ENCODE peak calls at places on chromosomes 7 and 10, in ten cellular contexts. One of them, this sample, is unnamed. For H3K27me3, the result is how much of the 10 kb centered on the place peaks cover.

GRCh38 chr7:155209478-155209864 is 88.2 kb upstream of the INSIG1 start:
- DNase-seq in hepatocyte: no peak
- DNase-seq in effector memory CD4-positive, alpha-beta T cell: no peak
- DNase-seq in CD8-positive, alpha-beta T cell: no peak
- DNase-seq in transverse colon: no peak
- DNase-seq in PC-9: no peak
- DNase-seq in PC-3: no peak
- DNase-seq in CD4-positive, alpha-beta memory T cell: no peak
- DNase-seq in fibroblast of lung: no peak
- DNase-seq in pancreas: no peak
- DNase-seq in this sample: no peak

GRCh38 chr7:44177570-44178131 is 11.6 kb downstream of the GCK start:
- DNase-seq in CD8-positive, alpha-beta T cell: no peak
- DNase-seq in CD4-positive, alpha-beta memory T cell: no peak
- DNase-seq in transverse colon: no peak
- DNase-seq in fibroblast of lung: peak
- DNase-seq in pancreas: no peak
- DNase-seq in PC-3: peak
- DNase-seq in PC-9: peak
- DNase-seq in hepatocyte: no peak
- DNase-seq in effector memory CD4-positive, alpha-beta T cell: no peak
- DNase-seq in this sample: no peak

GRCh38 chr10:78508955-78509354 is 475.3 kb downstream of the RPS24 start:
- DNase-seq in CD4-positive, alpha-beta memory T cell: no peak
- DNase-seq in fibroblast of lung: no peak
- DNase-seq in effector memory CD4-positive, alpha-beta T cell: no peak
- DNase-seq in hepatocyte: no peak
- DNase-seq in CD8-positive, alpha-beta T cell: no peak
- DNase-seq in pancreas: no peak
- DNase-seq in PC-3: no peak
- DNase-seq in PC-9: no peak
- DNase-seq in transverse colon: no peak
- DNase-seq in this sample: no peak

GRCh38 chr10:32004161-32004591 is 52.0 kb downstream of the KIF5B start:
- DNase-seq in effector memory CD4-positive, alpha-beta T cell: no peak
- DNase-seq in CD8-positive, alpha-beta T cell: no peak
- DNase-seq in PC-3: no peak
- DNase-seq in pancreas: peak
- DNase-seq in PC-9: no peak
- DNase-seq in fibroblast of lung: peak
- DNase-seq in CD4-positive, alpha-beta memory T cell: no peak
- DNase-seq in transverse colon: peak
- DNase-seq in hepatocyte: peak
- DNase-seq in this sample: no peak

GRCh38 chr10:26215534-26215922 is 1.0 kb upstream of the GAD2 start:
- DNase-seq in CD4-positive, alpha-beta memory T cell: no peak
- DNase-seq in CD8-positive, alpha-beta T cell: no peak
- DNase-seq in effector memory CD4-positive, alpha-beta T cell: no peak
- DNase-seq in PC-9: no peak
- DNase-seq in pancreas: no peak
- DNase-seq in hepatocyte: peak
- DNase-seq in PC-3: no peak
- DNase-seq in transverse colon: no peak
- DNase-seq in fibroblast of lung: no peak
- DNase-seq in this sample: no peak

GRCh38 chr7:101557978-101558741 is 70.9 kb downstream of the MYL10 start:
- DNase-seq in fibroblast of lung: no peak
- DNase-seq in pancreas: no peak
- DNase-seq in CD8-positive, alpha-beta T cell: no peak
- DNase-seq in PC-3: no peak
- DNase-seq in hepatocyte: no peak
- DNase-seq in transverse colon: peak
- DNase-seq in PC-9: no peak
- DNase-seq in effector memory CD4-positive, alpha-beta T cell: no peak
- DNase-seq in CD4-positive, alpha-beta memory T cell: no peak
- DNase-seq in this sample: no peak

GRCh38 chr7:26860361-26860760 is 4.0 kb downstream of the SKAP2 start:
- DNase-seq in hepatocyte: peak
- DNase-seq in CD4-positive, alpha-beta memory T cell: no peak
- DNase-seq in fibroblast of lung: peak
- DNase-seq in transverse colon: peak
- DNase-seq in pancreas: no peak
- DNase-seq in PC-3: peak
- DNase-seq in effector memory CD4-positive, alpha-beta T cell: no peak
- DNase-seq in PC-9: peak
- DNase-seq in CD8-positive, alpha-beta T cell: no peak
- DNase-seq in this sample: peak

GRCh38 chr7:98110249-98111022 is 3.8 kb downstream of the LMTK2 start:
- DNase-seq in transverse colon: peak
- DNase-seq in effector memory CD4-positive, alpha-beta T cell: no peak
- DNase-seq in PC-3: no peak
- DNase-seq in PC-9: no peak
- DNase-seq in fibroblast of lung: no peak
- DNase-seq in CD4-positive, alpha-beta memory T cell: no peak
- DNase-seq in pancreas: peak
- DNase-seq in CD8-positive, alpha-beta T cell: no peak
- DNase-seq in hepatocyte: peak
- DNase-seq in this sample: no peak

GRCh38 chr10:71460615-71461014 is 63.9 kb downstream of the CDH23 start:
- DNase-seq in hepatocyte: no peak
- DNase-seq in PC-9: no peak
- DNase-seq in fibroblast of lung: no peak
- DNase-seq in PC-3: no peak
- DNase-seq in CD4-positive, alpha-beta memory T cell: no peak
- DNase-seq in CD8-positive, alpha-beta T cell: no peak
- DNase-seq in pancreas: no peak
- DNase-seq in transverse colon: no peak
- DNase-seq in effector memory CD4-positive, alpha-beta T cell: no peak
- DNase-seq in this sample: no peak

GRCh38 chr10:71459513-71459912 is 62.8 kb downstream of the CDH23 start:
- DNase-seq in PC-9: no peak
- DNase-seq in fibroblast of lung: no peak
- DNase-seq in transverse colon: no peak
- DNase-seq in CD4-positive, alpha-beta memory T cell: no peak
- DNase-seq in PC-3: no peak
- DNase-seq in pancreas: no peak
- DNase-seq in effector memory CD4-positive, alpha-beta T cell: no peak
- DNase-seq in CD8-positive, alpha-beta T cell: no peak
- DNase-seq in hepatocyte: no peak
- DNase-seq in this sample: no peak

GRCh38 chr10:71456631-71457030 is 59.9 kb downstream of the CDH23 start:
- DNase-seq in hepatocyte: no peak
- DNase-seq in pancreas: no peak
- DNase-seq in effector memory CD4-positive, alpha-beta T cell: no peak
- DNase-seq in PC-3: no peak
- DNase-seq in CD8-positive, alpha-beta T cell: no peak
- DNase-seq in fibroblast of lung: no peak
- DNase-seq in CD4-positive, alpha-beta memory T cell: no peak
- DNase-seq in transverse colon: no peak
- DNase-seq in PC-9: no peak
- DNase-seq in this sample: no peak

GRCh38 chr10:71457908-71458307 is 61.2 kb downstream of the CDH23 start:
- DNase-seq in CD4-positive, alpha-beta memory T cell: no peak
- DNase-seq in hepatocyte: no peak
- DNase-seq in PC-3: no peak
- DNase-seq in effector memory CD4-positive, alpha-beta T cell: no peak
- DNase-seq in transverse colon: no peak
- DNase-seq in pancreas: no peak
- DNase-seq in fibroblast of lung: no peak
- DNase-seq in CD8-positive, alpha-beta T cell: no peak
- DNase-seq in PC-9: no peak
- DNase-seq in this sample: no peak

GRCh38 chr10:71458387-71458786 is 61.7 kb downstream of the CDH23 start:
- DNase-seq in pancreas: no peak
- DNase-seq in CD4-positive, alpha-beta memory T cell: no peak
- DNase-seq in transverse colon: no peak
- DNase-seq in PC-9: no peak
- DNase-seq in hepatocyte: no peak
- DNase-seq in effector memory CD4-positive, alpha-beta T cell: no peak
- DNase-seq in fibroblast of lung: no peak
- DNase-seq in PC-3: no peak
- DNase-seq in CD8-positive, alpha-beta T cell: no peak
- DNase-seq in this sample: no peak
- H3K27me3 ChIP-seq in pancreas: under half
- H3K27me3 ChIP-seq in CD4-positive, alpha-beta memory T cell: under half
- H3K27me3 ChIP-seq in transverse colon: under half
- H3K27me3 ChIP-seq in PC-9: under half
- H3K27me3 ChIP-seq in hepatocyte: under half
- H3K27me3 ChIP-seq in effector memory CD4-positive, alpha-beta T cell: under half
- H3K27me3 ChIP-seq in fibroblast of lung: under half
- H3K27me3 ChIP-seq in PC-3: half or more
- H3K27me3 ChIP-seq in CD8-positive, alpha-beta T cell: under half
- H3K27me3 ChIP-seq in this sample: under half

GRCh38 chr10:48701139-48701901 is 16.6 kb downstream of the WDFY4 start:
- DNase-seq in PC-3: no peak
- DNase-seq in CD8-positive, alpha-beta T cell: no peak
- DNase-seq in pancreas: no peak
- DNase-seq in CD4-positive, alpha-beta memory T cell: no peak
- DNase-seq in fibroblast of lung: no peak
- DNase-seq in effector memory CD4-positive, alpha-beta T cell: no peak
- DNase-seq in hepatocyte: no peak
- DNase-seq in PC-9: no peak
- DNase-seq in transverse colon: peak
- DNase-seq in this sample: no peak

GRCh38 chr10:48700493-48700892 is 15.8 kb downstream of the WDFY4 start:
- DNase-seq in hepatocyte: no peak
- DNase-seq in transverse colon: no peak
- DNase-seq in effector memory CD4-positive, alpha-beta T cell: no peak
- DNase-seq in PC-3: no peak
- DNase-seq in CD4-positive, alpha-beta memory T cell: no peak
- DNase-seq in pancreas: no peak
- DNase-seq in fibroblast of lung: no peak
- DNase-seq in PC-9: no peak
- DNase-seq in CD8-positive, alpha-beta T cell: no peak
- DNase-seq in this sample: no peak

GRCh38 chr10:48701941-48702340 is 17.3 kb downstream of the WDFY4 start:
- DNase-seq in PC-9: no peak
- DNase-seq in pancreas: no peak
- DNase-seq in CD4-positive, alpha-beta memory T cell: no peak
- DNase-seq in effector memory CD4-positive, alpha-beta T cell: no peak
- DNase-seq in hepatocyte: no peak
- DNase-seq in PC-3: no peak
- DNase-seq in CD8-positive, alpha-beta T cell: no peak
- DNase-seq in transverse colon: no peak
- DNase-seq in fibroblast of lung: no peak
- DNase-seq in this sample: no peak

GRCh38 chr10:48705407-48705938 is 20.8 kb downstream of the WDFY4 start:
- DNase-seq in PC-9: no peak
- DNase-seq in fibroblast of lung: no peak
- DNase-seq in pancreas: no peak
- DNase-seq in CD8-positive, alpha-beta T cell: no peak
- DNase-seq in effector memory CD4-positive, alpha-beta T cell: no peak
- DNase-seq in transverse colon: no peak
- DNase-seq in CD4-positive, alpha-beta memory T cell: no peak
- DNase-seq in PC-3: no peak
- DNase-seq in hepatocyte: no peak
- DNase-seq in this sample: no peak

DNA sequence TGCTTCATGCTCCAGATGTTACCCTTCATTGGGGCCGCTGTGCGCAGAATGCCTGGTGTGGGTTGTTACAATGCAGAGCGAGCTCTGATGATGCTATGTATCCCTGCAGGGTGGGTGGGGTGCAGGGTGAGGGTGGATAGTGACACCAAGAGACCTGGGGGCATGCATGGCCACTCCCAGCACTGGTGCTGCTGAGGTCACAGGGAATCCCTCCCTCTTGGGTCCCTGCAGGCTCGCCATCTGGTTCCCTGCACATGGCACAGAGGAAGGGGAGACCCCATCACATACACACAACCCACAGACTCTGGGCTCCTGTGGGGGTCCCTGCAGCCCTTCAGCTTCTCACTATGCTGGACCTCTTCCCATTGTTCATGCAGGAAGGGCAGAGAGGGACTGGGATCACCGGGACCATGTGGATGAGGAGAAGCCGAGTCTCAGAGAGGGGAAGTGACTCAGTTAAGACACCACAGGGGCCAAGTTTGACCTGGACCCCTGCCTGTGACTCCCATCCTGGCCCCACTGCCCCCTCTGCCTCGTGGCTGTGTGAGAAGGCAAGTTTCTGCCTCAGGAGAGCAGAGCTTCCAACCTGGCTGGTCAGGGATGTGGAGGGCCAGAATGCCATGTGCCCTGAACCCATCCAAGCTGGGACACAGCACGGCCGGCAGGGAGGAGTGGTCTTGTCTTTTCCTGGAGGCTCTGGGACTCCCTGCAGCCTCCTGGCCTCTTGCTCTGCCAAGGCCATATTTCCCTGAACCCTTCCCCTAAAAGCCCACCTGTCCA is 19.3 kb downstream of the WDFY4 start:
- DNase-seq in hepatocyte: no peak
- DNase-seq in PC-3: no peak
- DNase-seq in pancreas: no peak
- DNase-seq in CD8-positive, alpha-beta T cell: no peak
- DNase-seq in PC-9: no peak
- DNase-seq in effector memory CD4-positive, alpha-beta T cell: no peak
- DNase-seq in CD4-positive, alpha-beta memory T cell: no peak
- DNase-seq in fibroblast of lung: no peak
- DNase-seq in transverse colon: no peak
- DNase-seq in this sample: no peak
- H3K27me3 ChIP-seq in hepatocyte: under half
- H3K27me3 ChIP-seq in PC-3: half or more
- H3K27me3 ChIP-seq in pancreas: under half
- H3K27me3 ChIP-seq in CD8-positive, alpha-beta T cell: under half
- H3K27me3 ChIP-seq in PC-9: half or more
- H3K27me3 ChIP-seq in effector memory CD4-positive, alpha-beta T cell: under half
- H3K27me3 ChIP-seq in CD4-positive, alpha-beta memory T cell: under half
- H3K27me3 ChIP-seq in fibroblast of lung: under half
- H3K27me3 ChIP-seq in transverse colon: under half
- H3K27me3 ChIP-seq in this sample: under half

GRCh38 chr7:1666779-1667565 is 3.1 kb upstream of the ELFN1 start:
- DNase-seq in PC-9: no peak
- DNase-seq in CD4-positive, alpha-beta memory T cell: no peak
- DNase-seq in pancreas: no peak
- DNase-seq in effector memory CD4-positive, alpha-beta T cell: no peak
- DNase-seq in CD8-positive, alpha-beta T cell: no peak
- DNase-seq in hepatocyte: peak
- DNase-seq in PC-3: no peak
- DNase-seq in transverse colon: no peak
- DNase-seq in fibroblast of lung: no peak
- DNase-seq in this sample: no peak

GRCh38 chr7:1668932-1669485 is 1.1 kb upstream of the ELFN1 start:
- DNase-seq in effector memory CD4-positive, alpha-beta T cell: no peak
- DNase-seq in PC-3: no peak
- DNase-seq in transverse colon: no peak
- DNase-seq in pancreas: no peak
- DNase-seq in CD4-positive, alpha-beta memory T cell: no peak
- DNase-seq in hepatocyte: peak
- DNase-seq in CD8-positive, alpha-beta T cell: no peak
- DNase-seq in PC-9: no peak
- DNase-seq in fibroblast of lung: peak
- DNase-seq in this sample: no peak

GRCh38 chr7:1669486-1669951 is 558 bp upstream of the ELFN1 start:
- DNase-seq in PC-3: no peak
- DNase-seq in hepatocyte: peak
- DNase-seq in pancreas: no peak
- DNase-seq in PC-9: no peak
- DNase-seq in CD4-positive, alpha-beta memory T cell: no peak
- DNase-seq in fibroblast of lung: no peak
- DNase-seq in CD8-positive, alpha-beta T cell: peak
- DNase-seq in effector memory CD4-positive, alpha-beta T cell: no peak
- DNase-seq in transverse colon: no peak
- DNase-seq in this sample: no peak

GRCh38 chr7:1667566-1668485 is 2.3 kb upstream of the ELFN1 start:
- DNase-seq in PC-9: no peak
- DNase-seq in hepatocyte: peak
- DNase-seq in pancreas: no peak
- DNase-seq in CD8-positive, alpha-beta T cell: no peak
- DNase-seq in fibroblast of lung: no peak
- DNase-seq in effector memory CD4-positive, alpha-beta T cell: no peak
- DNase-seq in PC-3: no peak
- DNase-seq in CD4-positive, alpha-beta memory T cell: no peak
- DNase-seq in transverse colon: no peak
- DNase-seq in this sample: no peak

DNA sequence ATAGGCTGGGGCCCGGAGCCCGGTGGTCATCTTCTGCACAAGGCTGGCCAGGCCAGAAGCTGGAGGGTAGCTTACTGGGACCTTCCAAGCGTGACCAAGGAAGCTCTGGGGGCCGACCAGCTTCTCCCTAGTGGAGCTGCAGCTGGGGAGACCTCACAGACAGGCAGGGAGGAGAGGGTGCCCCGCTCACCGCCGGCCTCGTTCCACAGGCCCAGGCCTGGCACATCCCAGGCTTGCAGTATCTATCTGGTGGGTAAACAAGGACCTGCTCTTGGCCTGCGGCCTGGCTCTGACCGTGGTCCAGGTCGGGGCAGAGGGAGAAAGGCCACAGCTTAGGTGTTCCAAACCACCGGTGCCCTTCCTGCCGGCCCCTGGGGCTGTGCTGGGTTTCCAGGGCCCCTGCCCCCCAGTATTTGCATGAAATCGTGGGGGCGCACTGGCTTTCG is 1.6 kb upstream of the ELFN1 start:
- DNase-seq in CD8-positive, alpha-beta T cell: no peak
- DNase-seq in hepatocyte: peak
- DNase-seq in fibroblast of lung: no peak
- DNase-seq in PC-9: peak
- DNase-seq in transverse colon: no peak
- DNase-seq in CD4-positive, alpha-beta memory T cell: no peak
- DNase-seq in PC-3: no peak
- DNase-seq in pancreas: no peak
- DNase-seq in effector memory CD4-positive, alpha-beta T cell: no peak
- DNase-seq in this sample: no peak
- H3K27me3 ChIP-seq in CD8-positive, alpha-beta T cell: under half
- H3K27me3 ChIP-seq in hepatocyte: half or more
- H3K27me3 ChIP-seq in fibroblast of lung: under half
- H3K27me3 ChIP-seq in PC-9: half or more
- H3K27me3 ChIP-seq in transverse colon: half or more
- H3K27me3 ChIP-seq in CD4-positive, alpha-beta memory T cell: under half
- H3K27me3 ChIP-seq in PC-3: half or more
- H3K27me3 ChIP-seq in pancreas: under half
- H3K27me3 ChIP-seq in effector memory CD4-positive, alpha-beta T cell: half or more
- H3K27me3 ChIP-seq in this sample: under half

DNA sequence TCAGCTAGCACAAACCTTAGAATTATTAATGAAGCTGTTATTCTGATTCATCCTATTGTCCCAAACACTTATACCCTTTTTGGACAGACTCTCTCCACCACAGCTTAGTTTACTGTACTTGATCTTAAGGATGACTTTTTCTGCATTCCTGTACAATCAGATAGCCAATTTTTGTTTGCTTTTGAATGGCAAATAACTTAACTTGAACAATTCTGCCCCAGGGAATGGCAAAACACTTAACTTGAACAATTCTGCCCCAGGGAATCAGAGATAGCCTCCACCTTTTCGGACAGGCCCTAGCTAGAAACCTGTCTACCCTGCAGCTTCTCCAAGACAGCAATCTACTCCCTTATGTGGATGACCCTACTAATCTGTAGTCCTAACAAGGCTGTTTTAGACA is 668.0 kb upstream of the LRRTM3 start:
- DNase-seq in CD8-positive, alpha-beta T cell: no peak
- DNase-seq in CD4-positive, alpha-beta memory T cell: no peak
- DNase-seq in PC-9: no peak
- DNase-seq in pancreas: no peak
- DNase-seq in PC-3: peak
- DNase-seq in transverse colon: no peak
- DNase-seq in fibroblast of lung: no peak
- DNase-seq in hepatocyte: no peak
- DNase-seq in effector memory CD4-positive, alpha-beta T cell: no peak
- DNase-seq in this sample: no peak
- H3K27me3 ChIP-seq in CD8-positive, alpha-beta T cell: under half
- H3K27me3 ChIP-seq in CD4-positive, alpha-beta memory T cell: under half
- H3K27me3 ChIP-seq in PC-9: under half
- H3K27me3 ChIP-seq in pancreas: under half
- H3K27me3 ChIP-seq in PC-3: under half
- H3K27me3 ChIP-seq in transverse colon: under half
- H3K27me3 ChIP-seq in fibroblast of lung: under half
- H3K27me3 ChIP-seq in hepatocyte: under half
- H3K27me3 ChIP-seq in effector memory CD4-positive, alpha-beta T cell: under half
- H3K27me3 ChIP-seq in this sample: under half